ENCODE peak calls at places on chromosomes 11 and 22, in four cellular contexts. B, I, C and G are unnamed samples.

GRCh38 chr22:46430961-46431838 is 95.7 kb downstream of the TRMU start:
- DNase-seq in B (no peak), I (no peak), C (no peak), G (no peak)

GRCh38 chr11:73186294-73186850 is 31.7 kb upstream of the P2RY2 start:
- DNase-seq in B (no peak), I (no peak), C (no peak), G (no peak)

GRCh38 chr11:22703040-22703439 is 36.6 kb downstream of the GAS2 start:
- DNase-seq in B (peak; percentile 28), I (peak; percentile 76), C (no peak), G (no peak)

GRCh38 chr11:70556884-70557741 is 158.8 kb downstream of the CTTN start:
- DNase-seq in B (peak; percentile 89), I (peak; percentile 58), C (no peak), G (no peak)

GRCh38 chr11:100563541-100564280 is 123.4 kb upstream of the ARHGAP42 start:
- DNase-seq in B (no peak), I (peak; percentile 16), C (no peak), G (no peak)

GRCh38 chr11:57446055-57446454 is 14.3 kb upstream of the RTN4RL2 start:
- DNase-seq in B (no peak), I (no peak), C (no peak), G (no peak)

GRCh38 chr11:69187540-69188065 is 31.9 kb downstream of the SMIM38 start:
- DNase-seq in B (no peak), I (no peak), C (no peak), G (no peak)

GRCh38 chr11:43925063-43925931 is 17.1 kb upstream of the C11orf96 start:
- DNase-seq in B (no peak), I (no peak), C (no peak), G (no peak)

GRCh38 chr11:118621071-118621815 is 13.8 kb downstream of the PHLDB1 start:
- DNase-seq in B (peak; percentile 51), I (peak; percentile 94), C (no peak), G (no peak)

GRCh38 chr11:45023065-45023365 is 72.3 kb upstream of the TP53I11 start:
- DNase-seq in B (no peak), I (no peak), C (no peak), G (no peak)

GRCh38 chr11:61803889-61804647 is 11.4 kb downstream of the FEN1 start:
- DNase-seq in B (no peak), I (no peak), C (no peak), G (no peak)

GRCh38 chr11:64537876-64538275 is 53.1 kb upstream of the SLC22A12 start:
- DNase-seq in B (no peak), I (no peak), C (no peak), G (no peak)

GRCh38 chr11:76626921-76627391 is 43.6 kb downstream of the LRRC32 start:
- DNase-seq in B (no peak), I (no peak), C (no peak), G (no peak)

GRCh38 chr11:2214527-2215229 is 43.1 kb upstream of the TH start:
- DNase-seq in B (no peak), I (no peak), C (no peak), G (no peak)

GRCh38 chr22:27777128-27777527 is 24.4 kb downstream of the MN1 start:
- DNase-seq in B (no peak), I (no peak), C (no peak), G (no peak)

GRCh38 chr22:27782065-27782464 is 19.5 kb downstream of the MN1 start:
- DNase-seq in B (no peak), I (no peak), C (no peak), G (no peak)

GRCh38 chr22:27780161-27780575 is 21.4 kb downstream of the MN1 start:
- DNase-seq in B (no peak), I (peak; percentile 96), C (no peak), G (no peak)

GRCh38 chr22:27778299-27779090 is 23.1 kb downstream of the MN1 start:
- DNase-seq in B (no peak), I (no peak), C (no peak), G (no peak)

GRCh38 chr22:27779650-27780049 is 21.9 kb downstream of the MN1 start:
- DNase-seq in B (no peak), I (no peak), C (no peak), G (no peak)
- H3K27ac ChIP-seq in B (no peak overlapping the region), I (peak overlapping the region; percentile 49), C (peak overlapping the region; percentile 7), G (no peak overlapping the region)

DNA sequence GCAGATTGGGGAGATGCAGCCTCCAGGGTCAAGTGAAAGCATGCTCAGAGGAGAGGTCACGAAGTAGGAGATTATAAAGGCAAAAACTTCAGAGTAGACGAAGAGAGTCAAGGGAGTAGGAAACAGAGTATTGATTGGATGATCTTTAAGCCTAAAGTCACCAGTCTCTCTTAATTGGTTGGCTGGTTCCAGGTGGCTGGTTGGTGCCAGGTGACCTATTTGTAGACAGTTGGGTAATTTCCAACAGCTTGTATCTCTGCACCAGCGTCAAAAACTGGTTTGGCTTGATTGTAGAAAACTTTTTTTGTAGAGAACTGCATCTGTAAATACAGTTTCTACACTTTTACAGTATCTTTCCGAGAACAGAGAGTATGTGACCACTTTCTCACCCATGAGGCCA is 75.7 kb upstream of the CCDC90B start:
- DNase-seq in B (no peak), I (no peak), C (no peak), G (no peak)
- H3K27ac ChIP-seq in B (no peak overlapping the region), I (no peak overlapping the region), C (no peak overlapping the region), G (no peak overlapping the region)

GRCh38 chr22:37967147-37967546 is 13.6 kb downstream of the POLR2F start:
- DNase-seq in B (no peak), I (no peak), C (no peak), G (no peak)
- H3K27ac ChIP-seq in B (no peak overlapping the region), I (no peak overlapping the region), C (peak overlapping the region; percentile 83), G (no peak overlapping the region)

DNA sequence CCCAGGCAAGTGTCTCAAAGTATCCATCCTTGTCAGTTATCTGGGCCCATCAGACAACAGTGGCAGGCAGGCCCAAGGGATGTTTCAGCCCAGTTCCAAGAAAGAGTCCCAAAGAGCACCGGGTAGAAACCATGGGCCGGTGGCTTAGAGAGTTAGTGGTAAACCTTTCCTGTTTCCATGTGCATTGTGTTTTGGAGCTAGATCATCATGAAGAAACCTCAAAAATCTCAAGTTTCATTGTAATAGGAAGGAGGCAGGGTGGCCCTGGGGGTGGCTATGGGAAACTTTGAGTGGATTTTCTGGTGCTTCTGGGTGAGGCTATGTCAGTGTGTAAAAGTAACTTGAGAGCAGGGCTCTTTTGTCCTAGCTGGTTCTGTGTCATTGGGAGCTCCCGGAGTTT is 68.1 kb downstream of the UBASH3B start:
- DNase-seq in B (no peak), I (no peak), C (no peak), G (no peak)
- H3K27ac ChIP-seq in B (no peak overlapping the region), I (no peak overlapping the region), C (no peak overlapping the region), G (no peak overlapping the region)